ENCODE peak calls at places on chromosomes 13 and 19, in seven cellular contexts. One of them, this sample, is unnamed.

GRCh38 chr13:98405690-98406344 is 171.1 kb downstream of the STK24 start:
- DNase-seq in endothelial cell: no peak
- DNase-seq in NCI-H774: peak; percentile 74
- DNase-seq in A549: no peak
- DNase-seq in cardiac fibroblast: no peak
- DNase-seq in stimulated activated CD4-positive, alpha-beta T cell treated with anti-CD3 and anti-CD28 coated beads, Interleukin-4, amount 100 ng/mL, for 4 hours: no peak
- DNase-seq in osteoblast: no peak
- DNase-seq in this sample: peak; percentile 97

GRCh38 chr19:17873661-17874422 is 2.1 kb downstream of the SLC5A5 start:
- DNase-seq in endothelial cell: peak; percentile 57
- DNase-seq in NCI-H774: peak; percentile 25
- DNase-seq in A549: peak; percentile 69
- DNase-seq in cardiac fibroblast: peak; percentile 27
- DNase-seq in stimulated activated CD4-positive, alpha-beta T cell treated with anti-CD3 and anti-CD28 coated beads, Interleukin-4, amount 100 ng/mL, for 4 hours: peak; percentile 77
- DNase-seq in osteoblast: peak; percentile 92
- DNase-seq in this sample: peak; percentile 81

GRCh38 chr13:63048648-63049047 is 1633.0 kb upstream of the PCDH20 start:
- DNase-seq in endothelial cell: no peak
- DNase-seq in NCI-H774: no peak
- DNase-seq in A549: peak; percentile 2
- DNase-seq in cardiac fibroblast: no peak
- DNase-seq in stimulated activated CD4-positive, alpha-beta T cell treated with anti-CD3 and anti-CD28 coated beads, Interleukin-4, amount 100 ng/mL, for 4 hours: no peak
- DNase-seq in osteoblast: no peak
- DNase-seq in this sample: peak; percentile 23

GRCh38 chr13:114079601-114080536 is 52.6 kb downstream of the RASA3 start:
- DNase-seq in endothelial cell: no peak
- DNase-seq in NCI-H774: no peak
- DNase-seq in A549: no peak
- DNase-seq in cardiac fibroblast: no peak
- DNase-seq in stimulated activated CD4-positive, alpha-beta T cell treated with anti-CD3 and anti-CD28 coated beads, Interleukin-4, amount 100 ng/mL, for 4 hours: no peak
- DNase-seq in osteoblast: peak; percentile 4
- DNase-seq in this sample: no peak

GRCh38 chr19:4456566-4456842 is 1.1 kb downstream of the UBXN6 start:
- DNase-seq in endothelial cell: peak; percentile 44
- DNase-seq in NCI-H774: no peak
- DNase-seq in A549: no peak
- DNase-seq in cardiac fibroblast: peak; percentile 67
- DNase-seq in stimulated activated CD4-positive, alpha-beta T cell treated with anti-CD3 and anti-CD28 coated beads, Interleukin-4, amount 100 ng/mL, for 4 hours: no peak
- DNase-seq in osteoblast: peak; percentile 96
- DNase-seq in this sample: peak; percentile 54

GRCh38 chr13:21657538-21657937 is 13.3 kb upstream of the FGF9 start:
- DNase-seq in endothelial cell: no peak
- DNase-seq in NCI-H774: no peak
- DNase-seq in A549: no peak
- DNase-seq in cardiac fibroblast: peak; percentile 62
- DNase-seq in stimulated activated CD4-positive, alpha-beta T cell treated with anti-CD3 and anti-CD28 coated beads, Interleukin-4, amount 100 ng/mL, for 4 hours: no peak
- DNase-seq in osteoblast: no peak
- DNase-seq in this sample: no peak

GRCh38 chr13:67143544-67144115 is 86.5 kb downstream of the PCDH9 start:
- DNase-seq in endothelial cell: no peak
- DNase-seq in NCI-H774: no peak
- DNase-seq in A549: no peak
- DNase-seq in cardiac fibroblast: peak; percentile 44
- DNase-seq in stimulated activated CD4-positive, alpha-beta T cell treated with anti-CD3 and anti-CD28 coated beads, Interleukin-4, amount 100 ng/mL, for 4 hours: no peak
- DNase-seq in osteoblast: no peak
- DNase-seq in this sample: peak; percentile 61

GRCh38 chr13:32023096-32023495 is 8.5 kb upstream of the FRY start:
- DNase-seq in endothelial cell: no peak
- DNase-seq in NCI-H774: no peak
- DNase-seq in A549: no peak
- DNase-seq in cardiac fibroblast: no peak
- DNase-seq in stimulated activated CD4-positive, alpha-beta T cell treated with anti-CD3 and anti-CD28 coated beads, Interleukin-4, amount 100 ng/mL, for 4 hours: no peak
- DNase-seq in osteoblast: no peak
- DNase-seq in this sample: peak; percentile 17

GRCh38 chr13:95481051-95481775 is 71.3 kb upstream of the CLDN10 start:
- DNase-seq in endothelial cell: no peak
- DNase-seq in NCI-H774: no peak
- DNase-seq in A549: no peak
- DNase-seq in cardiac fibroblast: peak; percentile 15
- DNase-seq in stimulated activated CD4-positive, alpha-beta T cell treated with anti-CD3 and anti-CD28 coated beads, Interleukin-4, amount 100 ng/mL, for 4 hours: no peak
- DNase-seq in osteoblast: peak; percentile 74
- DNase-seq in this sample: no peak

GRCh38 chr19:459724-460511 is 915 bp downstream of the SHC2 start:
- DNase-seq in endothelial cell: peak; percentile 71
- DNase-seq in NCI-H774: peak; percentile 48
- DNase-seq in A549: peak; percentile 46
- DNase-seq in cardiac fibroblast: peak; percentile 15
- DNase-seq in stimulated activated CD4-positive, alpha-beta T cell treated with anti-CD3 and anti-CD28 coated beads, Interleukin-4, amount 100 ng/mL, for 4 hours: peak; percentile 22
- DNase-seq in osteoblast: peak; percentile 97
- DNase-seq in this sample: peak; percentile 96

GRCh38 chr19:7230826-7231225 is 63.4 kb downstream of the INSR start:
- DNase-seq in endothelial cell: no peak
- DNase-seq in NCI-H774: no peak
- DNase-seq in A549: no peak
- DNase-seq in cardiac fibroblast: no peak
- DNase-seq in stimulated activated CD4-positive, alpha-beta T cell treated with anti-CD3 and anti-CD28 coated beads, Interleukin-4, amount 100 ng/mL, for 4 hours: no peak
- DNase-seq in osteoblast: peak; percentile 43
- DNase-seq in this sample: no peak

GRCh38 chr13:73440296-73440895 is 381.6 kb downstream of the KLF5 start:
- DNase-seq in endothelial cell: peak; percentile 7
- DNase-seq in NCI-H774: no peak
- DNase-seq in A549: peak; percentile 46
- DNase-seq in cardiac fibroblast: peak; percentile 31
- DNase-seq in stimulated activated CD4-positive, alpha-beta T cell treated with anti-CD3 and anti-CD28 coated beads, Interleukin-4, amount 100 ng/mL, for 4 hours: peak; percentile 2
- DNase-seq in osteoblast: no peak
- DNase-seq in this sample: peak; percentile 25

GRCh38 chr19:28711401-28711800 is 501.6 kb downstream of the UQCRFS1 start:
- DNase-seq in endothelial cell: no peak
- DNase-seq in NCI-H774: no peak
- DNase-seq in A549: no peak
- DNase-seq in cardiac fibroblast: no peak
- DNase-seq in stimulated activated CD4-positive, alpha-beta T cell treated with anti-CD3 and anti-CD28 coated beads, Interleukin-4, amount 100 ng/mL, for 4 hours: no peak
- DNase-seq in osteoblast: no peak
- DNase-seq in this sample: no peak

GRCh38 chr13:29886446-29886845 is 36.0 kb upstream of the UBL3 start:
- DNase-seq in endothelial cell: no peak
- DNase-seq in NCI-H774: no peak
- DNase-seq in A549: no peak
- DNase-seq in cardiac fibroblast: no peak
- DNase-seq in stimulated activated CD4-positive, alpha-beta T cell treated with anti-CD3 and anti-CD28 coated beads, Interleukin-4, amount 100 ng/mL, for 4 hours: peak; percentile 7
- DNase-seq in osteoblast: no peak
- DNase-seq in this sample: no peak

GRCh38 chr19:6861683-6862286 is 25.6 kb upstream of the ADGRE1 start:
- DNase-seq in endothelial cell: no peak
- DNase-seq in NCI-H774: no peak
- DNase-seq in A549: no peak
- DNase-seq in cardiac fibroblast: no peak
- DNase-seq in stimulated activated CD4-positive, alpha-beta T cell treated with anti-CD3 and anti-CD28 coated beads, Interleukin-4, amount 100 ng/mL, for 4 hours: no peak
- DNase-seq in osteoblast: no peak
- DNase-seq in this sample: no peak

GRCh38 chr13:45441633-45442032 is 23.1 kb upstream of the COG3 start:
- DNase-seq in endothelial cell: no peak
- DNase-seq in NCI-H774: no peak
- DNase-seq in A549: peak; percentile 16
- DNase-seq in cardiac fibroblast: peak; percentile 40
- DNase-seq in stimulated activated CD4-positive, alpha-beta T cell treated with anti-CD3 and anti-CD28 coated beads, Interleukin-4, amount 100 ng/mL, for 4 hours: no peak
- DNase-seq in osteoblast: no peak
- DNase-seq in this sample: no peak

GRCh38 chr19:5018224-5019015 is 49.5 kb downstream of the KDM4B start:
- DNase-seq in endothelial cell: no peak
- DNase-seq in NCI-H774: no peak
- DNase-seq in A549: no peak
- DNase-seq in cardiac fibroblast: peak; percentile 39
- DNase-seq in stimulated activated CD4-positive, alpha-beta T cell treated with anti-CD3 and anti-CD28 coated beads, Interleukin-4, amount 100 ng/mL, for 4 hours: no peak
- DNase-seq in osteoblast: peak; percentile 97
- DNase-seq in this sample: no peak

GRCh38 chr13:112588490-112589297 is 741 bp upstream of the TUBGCP3 start:
- DNase-seq in endothelial cell: no peak
- DNase-seq in NCI-H774: peak; percentile 68
- DNase-seq in A549: no peak
- DNase-seq in cardiac fibroblast: no peak
- DNase-seq in stimulated activated CD4-positive, alpha-beta T cell treated with anti-CD3 and anti-CD28 coated beads, Interleukin-4, amount 100 ng/mL, for 4 hours: no peak
- DNase-seq in osteoblast: no peak
- DNase-seq in this sample: peak; percentile 38

GRCh38 chr19:57338798-57339378 is 12.2 kb upstream of the ZNF304 start:
- DNase-seq in endothelial cell: no peak
- DNase-seq in NCI-H774: no peak
- DNase-seq in A549: no peak
- DNase-seq in cardiac fibroblast: peak; percentile 36
- DNase-seq in stimulated activated CD4-positive, alpha-beta T cell treated with anti-CD3 and anti-CD28 coated beads, Interleukin-4, amount 100 ng/mL, for 4 hours: no peak
- DNase-seq in osteoblast: no peak
- DNase-seq in this sample: no peak

This sample was measured in NCI-H69.